ENCODE peak calls at places on chromosomes 7 and 10, in four cellular contexts. T is K562, F is HepG2, N is GM12878. M is an unnamed sample.

GRCh38 chr10:110872984-110873569 is 1.3 kb downstream of the PDCD4 start:
- DNase-seq in T (no peak), F (no peak), N (no peak), M (no peak)

GRCh38 chr7:131164025-131164899 is 163.4 kb upstream of the MKLN1 start:
- DNase-seq in T (no peak), F (no peak), N (no peak), M (peak; percentile 96)

GRCh38 chr7:155802906-155803417 is 9.3 kb downstream of the SHH start:
- DNase-seq in T (no peak), F (no peak), N (no peak), M (no peak)

GRCh38 chr7:73829921-73830617 is 727 bp upstream of the CLDN4 start:
- DNase-seq in T (no peak), F (peak; percentile 86), N (no peak), M (no peak)

GRCh38 chr10:47256753-47257336 is 43.2 kb upstream of the GDF10 start:
- DNase-seq in T (no peak), F (no peak), N (no peak), M (no peak)

GRCh38 chr10:4561301-4561700 is 264.7 kb upstream of the AKR1E2 start:
- DNase-seq in T (no peak), F (no peak), N (no peak), M (no peak)

GRCh38 chr10:122348951-122349361 is 25.6 kb upstream of the PLEKHA1 start:
- DNase-seq in T (no peak), F (peak; percentile 44), N (no peak), M (no peak)

GRCh38 chr7:1713502-1714484 is 43.7 kb downstream of the ELFN1 start:
- DNase-seq in T (no peak), F (peak; percentile 88), N (no peak), M (no peak)

GRCh38 chr7:95758187-95758586 is 14.2 kb upstream of the DYNC1I1 start:
- DNase-seq in T (no peak), F (no peak), N (no peak), M (no peak)

GRCh38 chr7:1667566-1668485 is 2.3 kb upstream of the ELFN1 start:
- DNase-seq in T (peak; percentile 65), F (no peak), N (no peak), M (no peak)

GRCh38 chr7:73971701-73972341 is 56.2 kb upstream of the ELN start:
- DNase-seq in T (peak; percentile 11), F (no peak), N (no peak), M (no peak)

GRCh38 chr7:128893251-128894100 is 17.0 kb downstream of the KCP start:
- DNase-seq in T (no peak), F (no peak), N (no peak), M (no peak)

GRCh38 chr10:114311496-114312195 is 72.6 kb downstream of the VWA2 start:
- DNase-seq in T (no peak), F (no peak), N (no peak), M (no peak)

GRCh38 chr10:99528256-99528866 is 4.4 kb upstream of the NKX2-3 start:
- DNase-seq in T (no peak), F (no peak), N (no peak), M (no peak)

GRCh38 chr10:129023057-129023456 is 444.0 kb upstream of the MGMT start:
- DNase-seq in T (no peak), F (no peak), N (no peak), M (no peak)

GRCh38 chr10:130396044-130396443 is 259.9 kb downstream of the GLRX3 start:
- DNase-seq in T (no peak), F (no peak), N (no peak), M (no peak)

GRCh38 chr7:77467453-77467852 is 51.3 kb upstream of the GSAP start:
- DNase-seq in T (no peak), F (no peak), N (no peak), M (no peak)

GRCh38 chr10:24096281-24096680 is 112.7 kb upstream of the KIAA1217 start:
- DNase-seq in T (no peak), F (no peak), N (no peak), M (no peak)

GRCh38 chr10:11161910-11162309 is 144.2 kb downstream of the CELF2 start:
- DNase-seq in T (no peak), F (no peak), N (no peak), M (no peak)

GRCh38 chr10:5545778-5546710 is 21.3 kb downstream of the CALML3 start:
- DNase-seq in T (peak; percentile 43), F (no peak), N (no peak), M (peak; percentile 94)

GRCh38 chr7:23246540-23246939 is at the start of gene GPNMB:
- DNase-seq in T (no peak), F (no peak), N (no peak), M (no peak)

GRCh38 chr7:44320141-44320540 is 5.3 kb downstream of the CAMK2B start:
- DNase-seq in T (no peak), F (no peak), N (no peak), M (no peak)

GRCh38 chr7:44921607-44922350 is 36.4 kb upstream of the PURB start:
- DNase-seq in T (peak; percentile 82), F (peak; percentile 59), N (peak; percentile 15), M (peak; percentile 70)

GRCh38 chr7:133235212-133235883 is 17.5 kb upstream of the EXOC4 start:
- DNase-seq in T (no peak), F (no peak), N (no peak), M (no peak)

GRCh38 chr10:63346015-63346441 is 119.7 kb downstream of the JMJD1C start:
- DNase-seq in T (no peak), F (peak; percentile 3), N (no peak), M (peak; percentile 11)

GRCh38 chr7:1074593-1075431 is 13.1 kb upstream of the GPER1 start:
- DNase-seq in T (no peak), F (no peak), N (no peak), M (no peak)

GRCh38 chr7:42350801-42351200 is 113.8 kb upstream of the GLI3 start:
- DNase-seq in T (no peak), F (no peak), N (no peak), M (no peak)

GRCh38 chr7:118699222-118699621 is 474.7 kb downstream of the ANKRD7 start:
- DNase-seq in T (no peak), F (no peak), N (no peak), M (no peak)

GRCh38 chr7:140197218-140197890 is 20.6 kb upstream of the KDM7A start:
- DNase-seq in T (no peak), F (no peak), N (no peak), M (no peak)

GRCh38 chr7:82534687-82535086 is 91.1 kb upstream of the CACNA2D1 start:
- DNase-seq in T (no peak), F (no peak), N (no peak), M (no peak)

GRCh38 chr10:86413046-86413728 is 46.6 kb upstream of the GRID1 start:
- DNase-seq in T (no peak), F (no peak), N (peak; percentile 94), M (no peak)

GRCh38 chr10:70193391-70193844 is 23.1 kb upstream of the SAR1A start:
- DNase-seq in T (no peak), F (no peak), N (no peak), M (no peak)

GRCh38 chr7:153887756-153888591 is 164.2 kb upstream of the DPP6 start:
- DNase-seq in T (no peak), F (no peak), N (no peak), M (no peak)

GRCh38 chr10:91552706-91553105 is 80.2 kb downstream of the PPP1R3C start:
- DNase-seq in T (no peak), F (no peak), N (no peak), M (peak; percentile 43)

GRCh38 chr10:81875680-81876252 is 772 bp downstream of the NRG3 start:
- DNase-seq in T (no peak), F (no peak), N (no peak), M (no peak)

GRCh38 chr10:13560597-13560996 is 26.2 kb upstream of the PRPF18 start:
- DNase-seq in T (no peak), F (no peak), N (no peak), M (peak; percentile 10)

DNA sequence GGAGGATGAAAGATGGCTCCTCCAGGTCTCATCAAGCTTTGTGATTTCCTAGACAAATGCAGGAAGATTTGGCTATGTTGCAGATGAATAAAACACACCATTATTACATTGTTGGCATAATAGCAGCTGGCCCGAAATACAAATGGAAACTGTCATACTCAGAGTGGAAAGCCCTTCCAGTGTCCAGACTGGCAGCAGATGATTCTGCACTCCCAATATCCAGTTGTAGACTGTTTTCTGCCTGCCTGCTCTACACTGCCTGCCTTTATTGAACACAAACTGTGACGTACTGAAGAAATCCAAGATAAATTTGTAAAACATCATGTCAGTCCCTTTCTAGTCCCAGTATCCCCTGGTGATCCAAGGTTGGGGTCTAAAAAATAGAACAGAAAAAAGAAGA is 99.7 kb upstream of the FZD1 start:
- DNase-seq in T (no peak), F (no peak), N (no peak), M (no peak)
- H3K27ac ChIP-seq in T (no peak overlapping the region), F (no peak overlapping the region), N (no peak overlapping the region), M (no peak overlapping the region)

GRCh38 chr10:96271017-96271815 is at the start of gene BLNK:
- DNase-seq in T (no peak), F (no peak), N (peak; percentile 92), M (no peak)
- TF ChIP-seq POLR2AphosphoS2 in T (no peak), F (no peak), N (peak; percentile 93), M (no peak)

DNA sequence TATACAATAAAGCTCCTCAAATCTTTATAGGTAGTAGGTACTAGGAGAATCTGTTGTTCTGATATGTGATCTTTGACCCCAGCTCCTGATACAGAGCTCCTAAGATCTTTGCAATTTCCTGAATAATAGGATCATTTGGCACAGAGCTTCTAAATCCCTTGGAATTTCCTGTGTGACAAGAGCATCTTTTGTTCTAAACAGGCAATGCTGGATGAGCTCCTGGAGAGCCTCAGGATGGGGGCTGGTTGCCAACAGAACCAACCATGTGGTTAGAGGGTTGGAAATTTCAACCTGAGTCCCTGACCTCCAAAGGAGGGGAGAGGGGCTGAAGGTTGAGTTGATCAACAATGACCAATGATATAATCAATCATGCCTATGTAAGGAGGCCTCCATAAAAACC is 629.0 kb downstream of the CCSER2 start:
- DNase-seq in T (no peak), F (no peak), N (no peak), M (no peak)
- H3K27ac ChIP-seq in T (no peak overlapping the region), F (no peak overlapping the region), N (no peak overlapping the region), M (no peak overlapping the region)

DNA sequence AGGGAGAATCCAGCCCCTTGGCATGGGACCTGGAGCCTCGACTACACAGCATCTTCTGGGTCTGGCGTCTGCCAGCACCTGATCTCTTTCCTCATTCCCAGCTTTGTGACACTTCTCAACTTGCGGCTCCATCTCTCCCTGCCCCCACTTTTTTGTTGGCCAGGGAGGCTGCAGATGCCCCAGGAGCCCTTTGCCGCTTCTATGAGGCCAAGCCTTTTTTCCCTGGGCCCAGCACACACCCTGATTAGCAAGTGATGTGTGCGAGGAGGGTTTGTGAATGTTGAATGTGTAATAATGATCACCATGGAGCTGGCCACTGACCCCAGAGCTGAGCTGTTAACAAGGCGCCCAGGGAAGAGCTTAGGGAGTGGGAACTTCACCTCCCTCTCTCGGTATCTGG is 4.4 kb downstream of the EVX1 start:
- DNase-seq in T (no peak), F (no peak), N (no peak), M (no peak)
- TF ChIP-seq POLR2AphosphoS2 in T (no peak), F (no peak), N (no peak), M (no peak)

M was measured in A549.